ENCODE peak calls at places on chromosomes 7 and 10, in eight cellular contexts. H, K, C, J, G, Y, P and X are unnamed samples.

GRCh38 chr10:63388421-63389031 is 77.3 kb downstream of the JMJD1C start:
- DNase-seq in C (peak; percentile 30), G (no peak), J (no peak), Y (no peak), H (no peak), K (no peak), P (peak; percentile 18), X (peak; percentile 35)

GRCh38 chr7:17679427-17679826 is 260.9 kb downstream of the SNX13 start:
- DNase-seq in Y (peak; percentile 16), P (peak; percentile 87), K (no peak), J (peak; percentile 67), G (peak; percentile 55), C (no peak), H (no peak), X (no peak)

GRCh38 chr10:31927597-31928530 is 767 bp downstream of the ARHGAP12 start:
- DNase-seq in H (peak; percentile 32), G (peak; percentile 71), C (peak; percentile 71), K (peak; percentile 21), J (peak; percentile 77), Y (peak; percentile 45), P (peak; percentile 55), X (no peak)

GRCh38 chr7:157360483-157361025 is 23.8 kb downstream of the DNAJB6 start:
- DNase-seq in P (no peak), G (no peak), C (no peak), J (no peak), Y (no peak), K (no peak), H (no peak), X (no peak)

GRCh38 chr10:35972275-35972674 is 330.2 kb upstream of the FZD8 start:
- DNase-seq in G (no peak), Y (no peak), J (no peak), H (no peak), K (no peak), C (no peak), P (no peak), X (no peak)

GRCh38 chr7:38673795-38674194 is 42.6 kb upstream of the AMPH start:
- DNase-seq in P (peak; percentile 99), J (no peak), G (no peak), K (peak; percentile 24), Y (no peak), C (no peak), H (peak; percentile 97), X (no peak)

GRCh38 chr7:142717453-142717852 is 31.8 kb upstream of the PRSS1 start:
- DNase-seq in J (no peak), Y (no peak), G (no peak), H (no peak), C (no peak), P (no peak), K (peak; percentile 89), X (no peak)

GRCh38 chr10:62027841-62028501 is 126.5 kb downstream of the ARID5B start:
- DNase-seq in G (no peak), Y (no peak), K (no peak), J (no peak), H (peak; percentile 94), P (peak; percentile 61), C (no peak), X (no peak)

GRCh38 chr10:79196470-79197461 is 128.0 kb downstream of the ZMIZ1 start:
- DNase-seq in P (peak; percentile 70), J (peak; percentile 88), C (peak; percentile 77), G (peak; percentile 76), K (peak; percentile 63), H (peak; percentile 32), Y (peak; percentile 81), X (no peak)

GRCh38 chr7:37234334-37234733 is 214.3 kb downstream of the ELMO1 start:
- DNase-seq in H (no peak), J (no peak), G (no peak), C (no peak), K (no peak), Y (no peak), P (no peak), X (no peak)

GRCh38 chr7:105270117-105270516 is 118.6 kb downstream of the SRPK2 start:
- DNase-seq in G (no peak), C (no peak), P (no peak), J (no peak), Y (no peak), H (no peak), K (no peak), X (no peak)

GRCh38 chr7:44914992-44915607 is 29.8 kb upstream of the PURB start:
- DNase-seq in J (no peak), H (peak; percentile 33), G (no peak), Y (no peak), K (peak; percentile 38), C (peak; percentile 59), P (no peak), X (no peak)

GRCh38 chr10:30784896-30785605 is 155.5 kb upstream of the LYZL2 start:
- DNase-seq in P (peak; percentile 64), J (peak; percentile 94), G (peak; percentile 90), Y (peak; percentile 84), K (no peak), C (peak; percentile 56), H (peak; percentile 31), X (no peak)

GRCh38 chr10:30589441-30589840 is 40.1 kb downstream of the LYZL2 start:
- DNase-seq in C (no peak), Y (peak; percentile 37), G (peak; percentile 41), J (no peak), K (no peak), H (no peak), P (no peak), X (no peak)

GRCh38 chr10:43816351-43817321 is 168.0 kb upstream of the ZNF32 start:
- DNase-seq in J (peak; percentile 76), H (no peak), K (peak; percentile 60), P (peak; percentile 97), C (peak; percentile 79), G (peak; percentile 55), Y (no peak), X (no peak)

GRCh38 chr7:386385-386784 is 96.4 kb downstream of the FOXL3 start:
- DNase-seq in H (no peak), C (no peak), P (no peak), K (no peak), Y (no peak), G (no peak), J (no peak), X (no peak)

GRCh38 chr10:63115732-63116383 is 17.3 kb upstream of the NRBF2 start:
- DNase-seq in J (peak; percentile 94), P (peak; percentile 98), G (peak; percentile 91), K (no peak), C (no peak), H (peak; percentile 92), Y (peak; percentile 63), X (no peak)

GRCh38 chr10:25875555-25876165 is 58.4 kb upstream of the MYO3A start:
- DNase-seq in H (peak; percentile 53), P (peak; percentile 74), J (no peak), K (peak; percentile 51), Y (peak; percentile 40), G (peak; percentile 69), C (peak; percentile 84), X (peak; percentile 54)

GRCh38 chr7:117830422-117830954 is 42.8 kb downstream of the CTTNBP2 start:
- DNase-seq in K (no peak), Y (no peak), J (no peak), H (no peak), G (no peak), P (no peak), C (no peak), X (no peak)

GRCh38 chr7:135938086-135938485 is 39.1 kb downstream of the MTPN start:
- DNase-seq in J (no peak), H (no peak), G (no peak), K (no peak), C (no peak), P (no peak), Y (no peak), X (no peak)

GRCh38 chr7:135938563-135938962 is 38.6 kb downstream of the MTPN start:
- DNase-seq in G (no peak), J (no peak), K (no peak), H (no peak), P (no peak), Y (no peak), C (peak; percentile 61), X (no peak)

GRCh38 chr7:135939268-135939667 is 37.9 kb downstream of the MTPN start:
- DNase-seq in C (no peak), P (no peak), Y (no peak), K (no peak), H (no peak), J (no peak), G (no peak), X (no peak)

GRCh38 chr7:135934651-135935050 is 42.5 kb downstream of the MTPN start:
- DNase-seq in H (no peak), Y (no peak), C (no peak), J (no peak), G (no peak), P (no peak), K (no peak), X (no peak)

GRCh38 chr7:135936497-135937217 is 40.5 kb downstream of the MTPN start:
- DNase-seq in Y (no peak), G (no peak), P (no peak), H (no peak), K (no peak), C (no peak), J (no peak), X (no peak)
- H3K4me3 ChIP-seq in Y (no peak overlapping the region), G (no peak overlapping the region), P (no peak overlapping the region), H (no peak overlapping the region), K (no peak overlapping the region), C (no peak overlapping the region), J (no peak overlapping the region), X (no peak overlapping the region)

DNA sequence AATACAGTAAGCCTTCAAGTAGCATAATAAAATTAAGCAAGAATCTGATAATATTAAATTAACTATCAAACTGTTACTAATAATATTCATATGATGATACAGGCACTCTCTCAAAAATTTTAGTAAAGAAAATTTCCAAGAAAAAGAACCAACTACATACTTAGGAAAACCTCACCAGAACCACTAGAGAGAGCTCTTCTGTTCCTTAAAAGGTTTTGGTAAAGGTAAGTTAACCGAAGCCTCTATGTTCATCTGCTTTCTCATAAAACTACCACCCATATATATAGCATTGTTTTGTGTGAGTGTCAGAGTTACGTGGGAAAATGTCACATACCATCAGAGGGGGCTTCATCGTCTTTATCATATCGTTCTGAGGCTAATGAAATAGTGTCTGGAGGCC is 20.7 kb downstream of the SKAP2 start:
- DNase-seq in P (peak; percentile 16), J (no peak), Y (no peak), G (no peak), K (no peak), C (no peak), H (no peak), X (no peak)
- TF ChIP-seq CTCF in P (no peak), J (no peak), Y (no peak), G (no peak), K (no peak), C (no peak), H (peak; percentile 5), X (peak; percentile 8)

DNA sequence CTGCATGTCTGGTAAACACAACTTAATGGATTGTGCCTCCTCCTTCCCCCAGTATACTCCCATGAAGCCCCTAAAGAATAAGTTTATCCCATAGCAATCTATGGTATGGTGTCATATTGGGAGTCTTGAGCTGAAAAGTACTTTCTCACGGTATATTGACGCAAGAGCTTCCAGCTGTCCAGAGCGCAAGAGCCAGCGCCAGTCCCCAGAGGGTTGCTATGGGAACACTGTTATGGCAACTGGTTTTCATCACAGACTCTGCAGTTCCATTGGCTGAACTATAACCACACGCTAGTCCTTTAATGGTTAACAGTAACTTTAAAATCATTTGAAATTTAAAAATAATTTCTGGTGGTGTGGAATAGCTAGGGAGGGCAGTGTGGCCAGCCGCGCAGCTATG is 46.9 kb downstream of the PRPF18 start:
- DNase-seq in P (peak; percentile 97), C (no peak), K (no peak), J (peak; percentile 92), H (no peak), Y (peak; percentile 76), G (peak; percentile 86), X (peak; percentile 38)
- H3K4me3 ChIP-seq in P (no peak overlapping the region), C (no peak overlapping the region), K (no peak overlapping the region), J (no peak overlapping the region), H (no peak overlapping the region), Y (no peak overlapping the region), G (peak overlapping the region; percentile 8), X (no peak overlapping the region)

GRCh38 chr10:93697207-93697606 is 5.2 kb downstream of the FRA10AC1 start:
- DNase-seq in C (no peak), H (no peak), Y (no peak), K (no peak), G (no peak), J (no peak), P (no peak), X (no peak)
- TF ChIP-seq CTCF in C (peak; percentile 7), H (no peak), Y (no peak), K (no peak), G (no peak), J (no peak), P (no peak), X (no peak)